ENCODE peak calls at places on chromosomes 13 and 19, in five cellular contexts. R is upper lobe of right lung, F is PC-9, O is left ventricle myocardium inferior, L is B cell. I is an unnamed sample.

GRCh38 chr19:16702123-16702522 is 17.5 kb upstream of the NWD1 start:
- DNase-seq in R (no peak), F (peak; percentile 24), O (peak; percentile 46), L (no peak), I (no peak)

GRCh38 chr13:110133425-110134235 is 173.3 kb downstream of the COL4A1 start:
- DNase-seq in R (no peak), F (no peak), O (no peak), L (no peak), I (no peak)

GRCh38 chr19:9538183-9539058 is at the start of gene ZNF426:
- DNase-seq in R (peak; percentile 95), F (peak; percentile 81), O (peak; percentile 91), L (peak; percentile 88), I (peak; percentile 91)

GRCh38 chr13:53783466-53783865 is 754.9 kb downstream of the OLFM4 start:
- DNase-seq in R (no peak), F (no peak), O (no peak), L (no peak), I (no peak)

GRCh38 chr19:16315825-16316505 is 8.7 kb upstream of the KLF2 start:
- DNase-seq in R (no peak), F (no peak), O (peak; percentile 52), L (no peak), I (no peak)

GRCh38 chr13:49635599-49636433 is 7.5 kb downstream of the ARL11 start:
- DNase-seq in R (no peak), F (no peak), O (no peak), L (peak; percentile 59), I (no peak)

GRCh38 chr19:7199613-7200533 is 94.3 kb downstream of the INSR start:
- DNase-seq in R (no peak), F (peak; percentile 4), O (no peak), L (no peak), I (no peak)

GRCh38 chr19:40586611-40587010 is 9.9 kb downstream of the SHKBP1 start:
- DNase-seq in R (no peak), F (no peak), O (no peak), L (no peak), I (no peak)

GRCh38 chr19:29269641-29270040 is 56.7 kb upstream of the UQCRFS1 start:
- DNase-seq in R (peak; percentile 22), F (no peak), O (no peak), L (no peak), I (no peak)

GRCh38 chr19:9806781-9807180 is 12.1 kb downstream of the FBXL12 start:
- DNase-seq in R (no peak), F (no peak), O (no peak), L (no peak), I (no peak)

GRCh38 chr19:16628984-16629691 is 1.1 kb upstream of the MED26 start:
- DNase-seq in R (no peak), F (no peak), O (peak; percentile 37), L (no peak), I (no peak)

GRCh38 chr13:30110301-30111070 is 196.9 kb downstream of the KATNAL1 start:
- DNase-seq in R (no peak), F (no peak), O (peak; percentile 34), L (no peak), I (no peak)

GRCh38 chr19:42529248-42529764 is 1.0 kb upstream of the CEACAM1 start:
- DNase-seq in R (peak; percentile 83), F (peak; percentile 55), O (peak; percentile 25), L (peak; percentile 75), I (peak; percentile 85)

GRCh38 chr19:30884146-30884812 is 465.0 kb downstream of the TSHZ3 start:
- DNase-seq in R (no peak), F (no peak), O (no peak), L (no peak), I (no peak)

GRCh38 chr19:51356159-51356801 is 9.9 kb downstream of the ETFB start:
- DNase-seq in R (no peak), F (no peak), O (no peak), L (no peak), I (no peak)

GRCh38 chr13:65756071-65756671 is 1474.0 kb downstream of the PCDH9 start:
- DNase-seq in R (no peak), F (no peak), O (no peak), L (no peak), I (no peak)

GRCh38 chr19:41703602-41704293 is 4.7 kb upstream of the CEACAM5 start:
- DNase-seq in R (peak; percentile 48), F (no peak), O (no peak), L (no peak), I (no peak)

GRCh38 chr13:71672527-71672926 is 194.5 kb downstream of the DACH1 start:
- DNase-seq in R (no peak), F (no peak), O (no peak), L (no peak), I (no peak)

GRCh38 chr19:46729696-46730095 is 12.8 kb upstream of the PRKD2 start:
- DNase-seq in R (no peak), F (no peak), O (no peak), L (no peak), I (no peak)

GRCh38 chr19:51821921-51822716 is 27.2 kb downstream of the FPR3 start:
- DNase-seq in R (no peak), F (no peak), O (no peak), L (no peak), I (no peak)

GRCh38 chr19:12815088-12815487 is 8.7 kb downstream of the RNASEH2A start:
- DNase-seq in R (no peak), F (no peak), O (no peak), L (no peak), I (no peak)

GRCh38 chr13:101785858-101786257 is 333.4 kb downstream of the ITGBL1 start:
- DNase-seq in R (no peak), F (peak; percentile 4), O (peak; percentile 19), L (no peak), I (peak; percentile 2)

GRCh38 chr19:41175825-41176734 is 16.9 kb upstream of the CYP2S1 start:
- DNase-seq in R (peak; percentile 85), F (peak; percentile 90), O (peak; percentile 27), L (no peak), I (no peak)

GRCh38 chr13:41496420-41497234 is 39.3 kb downstream of the RGCC start:
- DNase-seq in R (no peak), F (no peak), O (no peak), L (no peak), I (no peak)

GRCh38 chr13:39496487-39496998 is 106.5 kb downstream of the LHFPL6 start:
- DNase-seq in R (no peak), F (no peak), O (no peak), L (no peak), I (no peak)

GRCh38 chr13:31204592-31204991 is 4.8 kb downstream of the B3GLCT start:
- DNase-seq in R (no peak), F (no peak), O (no peak), L (no peak), I (no peak)

GRCh38 chr13:71118779-71119364 is 748.1 kb downstream of the DACH1 start:
- DNase-seq in R (no peak), F (no peak), O (no peak), L (no peak), I (no peak)

GRCh38 chr19:18637644-18638630 is 1.1 kb downstream of the KLHL26 start:
- DNase-seq in R (no peak), F (peak; percentile 50), O (no peak), L (no peak), I (no peak)

GRCh38 chr13:97445504-97446187 is 11.7 kb downstream of the RAP2A start:
- DNase-seq in R (no peak), F (no peak), O (no peak), L (no peak), I (no peak)

GRCh38 chr19:28980236-28980868 is 232.6 kb downstream of the UQCRFS1 start:
- DNase-seq in R (no peak), F (no peak), O (no peak), L (no peak), I (no peak)

GRCh38 chr13:45943965-45944364 is 92.4 kb upstream of the SIAH3 start:
- DNase-seq in R (no peak), F (no peak), O (no peak), L (no peak), I (no peak)

GRCh38 chr19:45275370-45275971 is 24.4 kb downstream of the MARK4 start:
- DNase-seq in R (no peak), F (no peak), O (no peak), L (no peak), I (no peak)

GRCh38 chr19:6070179-6071102 is 39.9 kb downstream of the RFX2 start:
- DNase-seq in R (peak; percentile 55), F (no peak), O (no peak), L (no peak), I (peak; percentile 26)
- TF ChIP-seq CTCF in R (no peak), F (no peak), O (no peak), L (no peak), I (no peak)

DNA sequence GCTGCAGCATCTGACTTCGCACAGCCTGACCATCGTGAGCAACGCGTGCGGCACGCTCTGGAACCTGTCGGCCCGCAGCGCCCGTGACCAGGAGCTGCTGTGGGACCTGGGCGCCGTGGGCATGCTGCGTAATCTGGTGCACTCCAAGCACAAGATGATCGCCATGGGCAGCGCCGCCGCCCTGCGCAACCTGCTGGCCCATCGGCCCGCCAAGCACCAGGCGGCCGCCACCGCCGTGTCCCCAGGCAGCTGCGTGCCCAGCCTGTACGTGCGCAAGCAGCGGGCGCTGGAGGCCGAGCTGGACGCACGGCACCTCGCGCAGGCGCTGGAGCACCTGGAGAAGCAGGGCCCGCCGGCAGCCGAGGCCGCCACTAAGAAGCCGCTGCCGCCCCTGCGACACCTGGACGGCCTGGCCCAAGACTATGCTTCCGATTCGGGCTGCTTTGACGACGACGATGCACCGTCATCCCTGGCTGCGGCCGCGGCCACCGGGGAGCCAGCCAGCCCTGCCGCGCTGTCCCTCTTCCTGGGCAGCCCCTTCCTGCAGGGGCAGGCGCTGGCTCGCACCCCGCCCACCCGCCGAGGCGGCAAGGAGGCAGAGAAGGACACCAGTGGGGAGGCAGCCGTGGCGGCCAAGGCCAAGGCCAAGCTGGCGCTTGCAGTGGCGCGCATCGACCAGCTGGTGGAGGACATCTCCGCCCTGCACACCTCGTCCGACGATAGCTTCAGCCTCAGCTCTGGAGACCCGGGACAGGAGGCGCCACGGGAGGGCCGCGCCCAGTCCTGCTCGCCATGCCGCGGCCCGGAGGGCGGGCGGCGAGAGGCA is 13.6 kb downstream of the C19orf25 start:
- DNase-seq in R (no peak), F (no peak), O (no peak), L (no peak), I (no peak)
- TF ChIP-seq CTCF in R (peak; percentile 48), F (no peak), O (peak; percentile 70), L (peak; percentile 22), I (peak; percentile 48)

DNA sequence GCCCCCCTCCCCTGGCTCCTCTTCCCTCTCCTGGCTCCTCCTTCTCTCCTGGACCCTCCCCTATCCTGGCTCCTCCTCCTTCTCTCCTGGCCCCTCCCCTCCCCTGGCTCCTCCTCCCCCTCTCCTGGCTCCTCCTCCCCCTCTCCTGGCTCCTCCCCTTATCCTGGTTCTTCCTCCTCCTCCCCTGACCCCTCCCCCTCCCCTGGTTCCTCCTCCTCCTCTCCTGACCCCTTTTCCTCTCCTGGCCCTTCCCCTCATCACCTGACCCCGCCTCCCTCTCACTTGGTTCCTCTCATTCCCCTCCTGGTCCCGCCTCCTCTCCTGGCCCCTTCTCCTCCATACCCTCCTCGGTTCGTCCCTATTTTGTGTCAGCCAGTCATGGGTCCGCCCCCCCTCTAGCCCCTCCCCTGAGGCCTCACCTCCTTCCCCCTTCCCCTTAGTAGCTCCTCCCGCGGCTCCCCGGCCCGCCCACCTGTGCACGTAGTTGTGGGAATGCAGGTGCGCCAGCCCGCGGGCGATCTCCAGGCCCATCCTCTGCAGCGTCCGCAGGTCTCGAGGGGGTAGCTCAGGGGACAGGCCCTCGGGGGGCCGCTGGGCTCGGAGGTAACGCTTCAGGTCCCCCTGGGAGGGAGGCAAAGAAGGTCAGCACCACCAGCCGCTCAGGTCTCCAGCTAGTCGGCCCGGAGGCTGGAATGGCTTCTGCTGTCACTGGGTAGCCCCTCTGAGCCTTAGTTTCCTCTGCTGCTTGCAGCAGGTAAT is 9.5 kb downstream of the LMTK3 start:
- DNase-seq in R (peak; percentile 97), F (peak; percentile 99), O (no peak), L (peak; percentile 79), I (peak; percentile 85)
- TF ChIP-seq CTCF in R (no peak), F (no peak), O (no peak), L (no peak), I (no peak)

GRCh38 chr13:35448465-35448864 is 28.0 kb downstream of the MAB21L1 start:
- DNase-seq in R (no peak), F (no peak), O (no peak), L (no peak), I (no peak)
- TF ChIP-seq CTCF in R (no peak), F (no peak), O (no peak), L (no peak), I (no peak)

I was measured in GM13976.